ENCODE peak calls at places on chromosome 13, in ten cellular contexts. H, X, B, U, A, J, Y, I, Q and F are unnamed samples.

GRCh38 chr13:109381546-109382180 is 404.7 kb downstream of the IRS2 start:
- DNase-seq in A (no peak), I (no peak), H (no peak), U (peak; percentile 92), B (no peak), J (no peak), Y (no peak), Q (peak; percentile 32), X (no peak), F (no peak)

GRCh38 chr13:71864981-71865857 is 1.8 kb downstream of the DACH1 start:
- DNase-seq in I (peak; percentile 51), X (no peak), J (peak; percentile 20), H (peak; percentile 69), U (peak; percentile 32), Q (no peak), B (no peak), Y (peak; percentile 16), A (no peak), F (peak; percentile 30)

GRCh38 chr13:27599845-27600553 is 20.3 kb downstream of the LNX2 start:
- DNase-seq in Y (no peak), A (peak; percentile 34), X (no peak), H (no peak), I (no peak), B (no peak), U (peak; percentile 86), Q (no peak), J (no peak), F (no peak)

GRCh38 chr13:31957772-31958171 is 73.8 kb upstream of the FRY start:
- DNase-seq in J (no peak), A (no peak), X (no peak), U (no peak), Q (no peak), H (no peak), B (no peak), I (no peak), Y (no peak), F (no peak)

GRCh38 chr13:52785721-52786120 is 46.1 kb upstream of the CNMD start:
- DNase-seq in U (no peak), A (peak; percentile 49), Q (no peak), Y (no peak), J (no peak), B (no peak), H (no peak), X (no peak), I (no peak), F (no peak)

GRCh38 chr13:30997697-30998547 is 65.5 kb downstream of the TEX26 start:
- DNase-seq in Y (no peak), B (no peak), A (no peak), I (no peak), Q (no peak), J (no peak), H (no peak), X (no peak), U (no peak), F (peak; percentile 74)

GRCh38 chr13:30169442-30169841 is 137.9 kb downstream of the KATNAL1 start:
- DNase-seq in X (no peak), Q (no peak), A (no peak), B (no peak), I (no peak), J (no peak), Y (no peak), H (no peak), U (no peak), F (no peak)

GRCh38 chr13:39072842-39073241 is 34.6 kb downstream of the NHLRC3 start:
- DNase-seq in B (no peak), Y (no peak), Q (no peak), U (no peak), I (no peak), X (no peak), J (no peak), H (no peak), A (no peak), F (no peak)

GRCh38 chr13:74104661-74105275 is 29.4 kb downstream of the KLF12 start:
- DNase-seq in U (no peak), B (no peak), J (no peak), H (no peak), Y (no peak), I (no peak), X (no peak), Q (no peak), A (no peak), F (no peak)

GRCh38 chr13:48890386-48890785 is 85.3 kb upstream of the FNDC3A start:
- DNase-seq in Q (no peak), B (no peak), A (no peak), I (no peak), H (no peak), X (no peak), Y (no peak), U (peak; percentile 5), J (no peak), F (no peak)

GRCh38 chr13:90445179-90445578 is 902.3 kb upstream of the MIR17HG start:
- DNase-seq in H (no peak), Q (peak; percentile 79), X (no peak), U (peak; percentile 98), Y (no peak), J (no peak), B (no peak), I (no peak), A (peak; percentile 10), F (peak; percentile 45)

GRCh38 chr13:94956407-94957110 is 244.2 kb upstream of the SOX21 start:
- DNase-seq in X (no peak), Y (no peak), J (no peak), I (no peak), Q (no peak), A (no peak), B (no peak), U (peak; percentile 41), H (no peak), F (no peak)

GRCh38 chr13:109344552-109345157 is 441.7 kb downstream of the IRS2 start:
- DNase-seq in H (no peak), Q (no peak), I (no peak), J (no peak), B (no peak), U (peak; percentile 86), A (no peak), X (no peak), Y (no peak), F (no peak)

GRCh38 chr13:112062619-112063308 is 4.2 kb upstream of the SOX1 start:
- DNase-seq in U (no peak), Q (no peak), I (no peak), H (peak; percentile 79), J (no peak), Y (no peak), A (no peak), B (no peak), X (no peak), F (no peak)
- H3K27me3 ChIP-seq in U (peaks cover 45% of the 10 kb centered on the region), Q (peaks cover 71% of the 10 kb centered on the region), I (peaks cover 98% of the 10 kb centered on the region), H (peaks cover 95% of the 10 kb centered on the region), J (peaks cover 50% of the 10 kb centered on the region), Y (peaks cover 97% of the 10 kb centered on the region), A (peaks cover 15% of the 10 kb centered on the region), B (peaks cover 71% of the 10 kb centered on the region), X (peaks cover 26% of the 10 kb centered on the region), F (peaks cover 4% of the 10 kb centered on the region)

GRCh38 chr13:29162638-29163037 is 342.5 kb downstream of the MTUS2 start:
- DNase-seq in H (no peak), X (no peak), U (peak; percentile 41), A (no peak), Q (no peak), B (no peak), I (no peak), J (no peak), Y (no peak), F (no peak)
- H3K9me3 ChIP-seq in H (no peaks in the 10 kb centered on the region), X (no peaks in the 10 kb centered on the region), U (no peaks in the 10 kb centered on the region), A (no peaks in the 10 kb centered on the region), Q (peaks cover 23% of the 10 kb centered on the region), B (no peaks in the 10 kb centered on the region), I (no peaks in the 10 kb centered on the region), J (no peaks in the 10 kb centered on the region), Y (no peaks in the 10 kb centered on the region), F (no peaks in the 10 kb centered on the region)

GRCh38 chr13:23963184-23963931 is 66.1 kb upstream of the C1QTNF9B start:
- DNase-seq in Y (no peak), B (no peak), Q (no peak), J (no peak), I (no peak), A (no peak), U (no peak), H (no peak), X (no peak), F (no peak)
- H3K27ac ChIP-seq in Y (no peak overlapping the region), B (no peak overlapping the region), Q (no peak overlapping the region), J (no peak overlapping the region), I (no peak overlapping the region), A (no peak overlapping the region), U (no peak overlapping the region), H (no peak overlapping the region), X (no peak overlapping the region), F (no peak overlapping the region)

DNA sequence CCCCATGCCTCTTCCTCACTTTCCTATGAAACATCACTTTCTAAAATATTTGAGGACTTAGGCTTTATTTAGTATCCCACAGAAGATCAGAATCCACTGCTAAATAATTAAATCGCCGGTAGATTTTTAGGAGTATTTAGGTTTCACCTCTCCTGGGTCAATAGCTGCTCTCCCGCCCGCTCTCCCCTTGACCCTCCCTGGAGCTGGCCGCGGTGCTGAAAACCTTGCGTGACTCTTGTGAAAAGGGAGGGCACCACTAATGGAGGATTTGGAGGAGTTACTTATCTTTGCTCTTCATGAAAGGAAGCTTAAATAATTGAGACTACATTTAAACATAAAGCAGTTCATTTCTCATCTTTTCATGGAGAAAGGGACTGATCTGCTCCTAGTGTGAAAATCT is 14.1 kb downstream of the POU4F1 start:
- DNase-seq in Y (no peak), Q (no peak), I (no peak), H (peak; percentile 89), B (no peak), A (no peak), X (no peak), J (no peak), U (peak; percentile 21), F (peak; percentile 74)
- H3K27me3 ChIP-seq in Y (peaks cover 94% of the 10 kb centered on the region), Q (peaks cover 48% of the 10 kb centered on the region), I (peaks cover 70% of the 10 kb centered on the region), H (peaks cover 63% of the 10 kb centered on the region), B (peaks cover 21% of the 10 kb centered on the region), A (peaks cover 19% of the 10 kb centered on the region), X (peaks cover 17% of the 10 kb centered on the region), J (peaks cover 35% of the 10 kb centered on the region), U (peaks cover 22% of the 10 kb centered on the region), F (peaks cover 21% of the 10 kb centered on the region)

DNA sequence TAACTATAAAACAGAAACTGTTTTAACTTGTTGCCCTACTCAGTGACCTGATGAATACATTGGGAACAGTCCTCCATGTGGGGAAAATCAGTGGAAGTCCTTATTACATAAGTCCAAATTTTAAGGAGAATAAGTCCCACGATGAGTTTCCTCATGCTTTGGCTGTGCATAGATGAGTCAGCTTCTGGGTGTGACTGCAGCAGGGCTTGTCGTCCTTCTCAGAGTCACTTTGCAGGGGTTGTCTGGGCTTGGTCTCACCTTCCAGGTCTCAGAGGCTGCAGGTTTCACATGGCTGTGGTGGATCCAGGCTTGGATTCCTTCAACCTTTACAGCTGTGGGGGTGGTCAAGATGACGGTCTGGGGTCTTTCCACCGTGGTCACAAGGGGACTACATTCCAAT is 85.6 kb downstream of the SLC25A15 start:
- DNase-seq in J (no peak), Q (no peak), X (no peak), A (no peak), Y (no peak), H (no peak), U (no peak), B (no peak), I (no peak), F (no peak)
- H3K9me3 ChIP-seq in J (peaks cover 10% of the 10 kb centered on the region), Q (peaks cover 39% of the 10 kb centered on the region), X (no peaks in the 10 kb centered on the region), A (peaks cover 23% of the 10 kb centered on the region), Y (peaks cover 14% of the 10 kb centered on the region), H (peaks cover 36% of the 10 kb centered on the region), U (no peaks in the 10 kb centered on the region), B (no peaks in the 10 kb centered on the region), I (peaks cover 86% of the 10 kb centered on the region), F (peaks cover 12% of the 10 kb centered on the region)

GRCh38 chr13:114004416-114005205 is 30.7 kb upstream of the C13orf46 start:
- DNase-seq in J (no peak), I (no peak), H (no peak), Y (peak; percentile 30), Q (no peak), X (no peak), B (no peak), A (no peak), U (peak; percentile 62), F (peak; percentile 83)
- H3K27ac ChIP-seq in J (no peak overlapping the region), I (no peak overlapping the region), H (no peak overlapping the region), Y (no peak overlapping the region), Q (no peak overlapping the region), X (no peak overlapping the region), B (no peak overlapping the region), A (no peak overlapping the region), U (no peak overlapping the region), F (no peak overlapping the region)